ENCODE peak calls at places on chromosomes 12 and 14, in seven cellular contexts. H is lower leg skin, C is tibial nerve, T is suprapubic skin, V is GM12891, R is prostate gland, S is gastrocnemius medialis. L is an unnamed sample.

GRCh38 chr14:102125546-102125945 is 14.2 kb upstream of the WDR20 start:
- DNase-seq in H (no peak), T (no peak), R (no peak), C (no peak), V (no peak), S (no peak), L (no peak)

GRCh38 chr12:32302218-32302826 is 97.0 kb upstream of the FGD4 start:
- DNase-seq in C (no peak), T (no peak), R (no peak), H (no peak), S (no peak), V (peak), L (peak)

GRCh38 chr14:92539875-92540274 is 26.3 kb downstream of the RIN3 start:
- DNase-seq in V (no peak), H (no peak), C (no peak), S (no peak), T (no peak), R (no peak), L (no peak)

GRCh38 chr14:105482486-105483110 is 4.1 kb upstream of the CRIP1 start:
- DNase-seq in R (no peak), C (no peak), H (no peak), T (no peak), V (no peak), S (no peak), L (no peak)

GRCh38 chr12:67748761-67749075 is 100.2 kb downstream of the DYRK2 start:
- DNase-seq in H (no peak), R (no peak), C (no peak), S (no peak), V (no peak), T (no peak), L (no peak)

GRCh38 chr14:101834387-101835165 is 73.1 kb downstream of the PPP2R5C start:
- DNase-seq in C (no peak), R (no peak), S (no peak), T (no peak), H (no peak), V (no peak), L (no peak)

GRCh38 chr12:83477289-83477688 is 790.6 kb downstream of the TMTC2 start:
- DNase-seq in S (no peak), T (no peak), R (no peak), V (no peak), C (no peak), H (no peak), L (no peak)

GRCh38 chr12:124766745-124767074 is 97.0 kb downstream of the SCARB1 start:
- DNase-seq in S (no peak), T (no peak), C (no peak), R (no peak), H (no peak), V (no peak), L (no peak)

GRCh38 chr14:77882631-77883030 is 82.7 kb downstream of the ADCK1 start:
- DNase-seq in T (no peak), C (no peak), R (no peak), V (no peak), S (peak), H (peak), L (no peak)

GRCh38 chr12:128245890-128246289 is 21.1 kb upstream of the TMEM132C start:
- DNase-seq in T (no peak), V (no peak), S (no peak), C (no peak), R (no peak), H (no peak), L (no peak)

GRCh38 chr14:99968156-99968920 is 96.9 kb upstream of the EVL start:
- DNase-seq in R (no peak), T (no peak), C (no peak), V (no peak), S (no peak), H (no peak), L (no peak)

GRCh38 chr12:130752692-130753230 is 36.7 kb upstream of the RIMBP2 start:
- DNase-seq in H (no peak), T (no peak), C (no peak), V (no peak), S (no peak), R (no peak), L (no peak)

GRCh38 chr14:77258566-77258965 is 12.4 kb downstream of the NGB start:
- DNase-seq in R (no peak), T (no peak), H (no peak), S (no peak), V (no peak), C (no peak), L (no peak)

GRCh38 chr14:60722836-60723217 is 1.3 kb downstream of the SIX4 start:
- DNase-seq in C (no peak), S (peak), V (peak), R (peak), H (no peak), T (no peak), L (peak)

GRCh38 chr14:24259282-24260025 is 3.5 kb downstream of the TGM1 start:
- DNase-seq in H (no peak), V (no peak), C (no peak), R (peak), S (no peak), T (peak), L (no peak)

GRCh38 chr12:29241821-29242591 is 92.9 kb downstream of the FAR2 start:
- DNase-seq in V (no peak), T (no peak), H (peak), C (no peak), S (peak), R (peak), L (peak)

GRCh38 chr12:57750561-57751431 is 1.3 kb downstream of the CDK4 start:
- DNase-seq in R (no peak), T (no peak), H (no peak), C (no peak), S (no peak), V (no peak), L (no peak)

GRCh38 chr14:29548948-29549370 is 378.7 kb downstream of the PRKD1 start:
- DNase-seq in R (peak), C (no peak), V (peak), H (no peak), S (no peak), T (no peak), L (no peak)

GRCh38 chr12:26195250-26195640 is at the start of gene SSPN:
- DNase-seq in S (peak), R (peak), T (peak), C (peak), H (no peak), V (no peak), L (no peak)

GRCh38 chr12:51383281-51383905 is 7.8 kb downstream of the GALNT6 start:
- DNase-seq in H (no peak), T (no peak), S (no peak), V (no peak), R (no peak), C (no peak), L (no peak)

GRCh38 chr14:47674148-47674545 is 1.3 kb downstream of the MDGA2 start:
- DNase-seq in S (no peak), T (no peak), H (no peak), V (no peak), C (no peak), R (no peak), L (no peak)

GRCh38 chr14:72736791-72737559 is 156.9 kb downstream of the DPF3 start:
- DNase-seq in S (no peak), C (no peak), T (no peak), H (no peak), R (no peak), V (no peak), L (no peak)

GRCh38 chr12:60602601-60603000 is 1006.8 kb downstream of the SLC16A7 start:
- DNase-seq in R (no peak), H (no peak), T (no peak), C (no peak), V (no peak), S (no peak), L (no peak)

GRCh38 chr14:69535230-69535848 is 39.3 kb downstream of the CCDC177 start:
- DNase-seq in T (no peak), R (peak), H (no peak), S (no peak), C (no peak), V (no peak), L (no peak)

GRCh38 chr12:127172857-127173256 is 1094.1 kb upstream of the TMEM132C start:
- DNase-seq in C (no peak), H (no peak), V (no peak), R (no peak), T (no peak), S (no peak), L (no peak)

GRCh38 chr12:123971770-123972447 is 722 bp downstream of the CCDC92 start:
- DNase-seq in H (peak), S (peak), C (no peak), T (peak), R (peak), V (no peak), L (no peak)

GRCh38 chr12:18120899-18121298 is 30.9 kb upstream of the RERGL start:
- DNase-seq in T (no peak), S (no peak), C (no peak), H (no peak), V (no peak), R (no peak), L (no peak)

GRCh38 chr12:22409071-22409951 is 74.8 kb upstream of the ST8SIA1 start:
- DNase-seq in S (no peak), T (no peak), C (no peak), H (no peak), R (no peak), V (no peak), L (no peak)

GRCh38 chr12:132151766-132152410 is 7.6 kb downstream of the NOC4L start:
- DNase-seq in S (no peak), C (no peak), T (peak), R (no peak), H (no peak), V (no peak), L (peak)

GRCh38 chr12:88549929-88550328 is 30.3 kb downstream of the KITLG start:
- DNase-seq in C (no peak), V (no peak), S (no peak), R (no peak), H (no peak), T (no peak), L (no peak)

GRCh38 chr14:102230481-102231210 is 74.3 kb downstream of the MOK start:
- DNase-seq in S (no peak), T (no peak), H (no peak), V (no peak), C (no peak), R (no peak), L (no peak)

GRCh38 chr14:95039259-95039992 is 117.9 kb downstream of the DICER1 start:
- DNase-seq in H (no peak), C (no peak), R (no peak), V (no peak), T (no peak), S (no peak), L (no peak)

GRCh38 chr12:76586764-76587395 is 27.3 kb upstream of the OSBPL8 start:
- DNase-seq in S (peak), R (peak), T (no peak), V (no peak), H (peak), C (no peak), L (no peak)

GRCh38 chr12:122528582-122528981 is 1.5 kb downstream of the KNTC1 start:
- DNase-seq in H (no peak), T (no peak), C (no peak), V (no peak), S (no peak), R (no peak), L (no peak)

GRCh38 chr12:122527478-122527944 is 462 bp downstream of the KNTC1 start:
- DNase-seq in T (no peak), V (no peak), C (no peak), H (no peak), R (no peak), S (no peak), L (no peak)

GRCh38 chr12:122523846-122524718 is 2.7 kb downstream of the RSRC2 start:
- DNase-seq in H (no peak), T (no peak), R (no peak), C (no peak), V (no peak), S (no peak), L (no peak)

GRCh38 chr12:122528992-122529391 is 1.9 kb downstream of the KNTC1 start:
- DNase-seq in V (no peak), T (no peak), H (no peak), C (no peak), R (no peak), S (no peak), L (no peak)

GRCh38 chr12:122526683-122527477 is at the start of the genes KNTC1 and RSRC2:
- DNase-seq in S (peak), T (peak), V (peak), H (peak), R (peak), C (peak), L (peak)
- TF ChIP-seq POLR2A in S (peak), T (peak), V (peak), H (no peak), R (peak), C (peak), L (peak)

DNA sequence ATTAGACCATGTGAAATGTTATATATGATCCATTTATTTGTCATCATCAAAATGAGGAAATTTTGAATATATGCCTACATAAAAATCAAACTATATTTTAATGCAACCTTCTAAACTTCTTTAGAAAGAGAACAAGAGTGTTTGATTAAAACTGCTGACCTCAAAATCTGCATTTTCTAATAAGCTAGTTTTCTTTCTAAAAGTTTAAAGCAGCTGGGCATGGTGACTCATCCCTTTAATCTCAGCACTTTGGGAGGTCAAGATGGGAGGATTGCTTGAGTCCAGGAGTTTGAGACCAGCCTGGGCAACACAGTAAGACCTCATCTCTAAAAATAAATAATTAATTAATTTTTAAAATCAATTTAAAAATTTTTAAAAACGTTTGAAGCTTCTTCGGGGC is 36.2 kb downstream of the GNPTAB start:
- DNase-seq in T (no peak), S (no peak), H (no peak), V (no peak), R (no peak), C (no peak), L (no peak)
- TF ChIP-seq POLR2A in T (no peak), S (no peak), H (no peak), V (no peak), R (no peak), C (no peak), L (no peak)

GRCh38 chr14:62181591-62181990 is 419.4 kb downstream of the SNAPC1 start:
- DNase-seq in C (no peak), T (no peak), R (no peak), H (no peak), V (no peak), S (no peak), L (no peak)

GRCh38 chr14:62185078-62185477 is 422.9 kb downstream of the SNAPC1 start:
- DNase-seq in V (no peak), S (no peak), R (no peak), H (no peak), T (no peak), C (no peak), L (no peak)

GRCh38 chr14:62179367-62180018 is 417.3 kb downstream of the SNAPC1 start:
- DNase-seq in H (peak), S (peak), T (no peak), C (no peak), V (no peak), R (peak), L (no peak)
- TF ChIP-seq POLR2A in H (no peak), S (no peak), T (no peak), C (no peak), V (no peak), R (no peak), L (no peak)

DNA sequence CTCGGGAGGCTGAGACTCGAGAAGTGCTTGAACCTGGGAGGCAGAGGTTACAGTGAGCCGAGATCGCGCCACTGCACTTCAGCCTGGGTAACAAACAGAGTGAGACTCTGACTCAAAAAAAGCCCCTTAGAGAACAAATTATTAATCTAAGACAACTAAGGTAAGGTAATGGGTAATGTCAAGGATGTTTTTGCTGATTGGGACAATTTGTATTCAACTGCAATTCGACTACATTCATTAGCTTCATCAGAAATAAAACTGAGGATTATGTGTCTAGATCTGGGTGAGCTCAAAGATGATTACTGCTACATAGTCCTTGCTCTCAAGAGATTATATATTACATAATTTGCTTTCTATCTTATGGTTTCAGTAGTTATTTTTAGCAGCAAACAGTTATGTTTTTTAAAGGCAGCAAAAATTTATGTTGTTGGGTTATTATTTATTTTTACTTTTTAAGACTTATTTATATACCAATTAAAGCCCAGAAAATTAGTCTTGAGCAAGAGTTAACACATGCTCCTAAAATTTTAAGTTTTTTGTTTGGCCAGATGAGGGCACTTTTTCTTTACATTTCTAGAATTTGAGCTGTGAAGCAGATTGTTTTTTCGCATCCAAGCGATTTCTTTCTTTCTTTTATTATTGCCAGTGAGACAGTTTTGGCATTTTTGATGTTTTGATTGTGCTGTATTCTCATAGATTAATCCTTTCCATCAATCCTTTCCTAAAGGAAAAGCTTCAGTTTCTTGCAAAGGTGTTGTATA is 52.3 kb downstream of the PLEKHA5 start:
- DNase-seq in R (no peak), T (no peak), S (no peak), C (no peak), H (no peak), V (no peak), L (no peak)
- TF ChIP-seq POLR2A in R (no peak), T (no peak), S (no peak), C (no peak), H (no peak), V (no peak), L (no peak)

GRCh38 chr12:107320031-107320928 is 226.9 kb upstream of the CRY1 start:
- DNase-seq in S (no peak), H (peak), C (no peak), V (peak), T (no peak), R (peak), L (no peak)

GRCh38 chr12:107320929-107321618 is 227.7 kb upstream of the CRY1 start:
- DNase-seq in V (no peak), C (no peak), S (no peak), R (peak), T (no peak), H (peak), L (no peak)

GRCh38 chr12:107319536-107320030 is 226.2 kb upstream of the CRY1 start:
- DNase-seq in H (no peak), T (no peak), V (peak), C (no peak), R (peak), S (no peak), L (no peak)

GRCh38 chr12:107325075-107325474 is 231.7 kb upstream of the CRY1 start:
- DNase-seq in V (no peak), C (no peak), S (no peak), T (no peak), H (no peak), R (no peak), L (no peak)

GRCh38 chr12:107322063-107322462 is 228.7 kb upstream of the CRY1 start:
- DNase-seq in V (no peak), C (no peak), S (no peak), R (no peak), H (no peak), T (no peak), L (no peak)
- TF ChIP-seq POLR2A in V (no peak), C (no peak), S (no peak), R (no peak), H (no peak), T (no peak), L (no peak)

GRCh38 chr14:49977126-49977841 is 84.4 kb downstream of the ARF6 start:
- DNase-seq in V (peak), R (no peak), C (no peak), H (no peak), T (no peak), S (no peak), L (no peak)
- TF ChIP-seq POLR2A in V (peak), R (no peak), C (no peak), H (no peak), T (no peak), S (no peak), L (peak)

DNA sequence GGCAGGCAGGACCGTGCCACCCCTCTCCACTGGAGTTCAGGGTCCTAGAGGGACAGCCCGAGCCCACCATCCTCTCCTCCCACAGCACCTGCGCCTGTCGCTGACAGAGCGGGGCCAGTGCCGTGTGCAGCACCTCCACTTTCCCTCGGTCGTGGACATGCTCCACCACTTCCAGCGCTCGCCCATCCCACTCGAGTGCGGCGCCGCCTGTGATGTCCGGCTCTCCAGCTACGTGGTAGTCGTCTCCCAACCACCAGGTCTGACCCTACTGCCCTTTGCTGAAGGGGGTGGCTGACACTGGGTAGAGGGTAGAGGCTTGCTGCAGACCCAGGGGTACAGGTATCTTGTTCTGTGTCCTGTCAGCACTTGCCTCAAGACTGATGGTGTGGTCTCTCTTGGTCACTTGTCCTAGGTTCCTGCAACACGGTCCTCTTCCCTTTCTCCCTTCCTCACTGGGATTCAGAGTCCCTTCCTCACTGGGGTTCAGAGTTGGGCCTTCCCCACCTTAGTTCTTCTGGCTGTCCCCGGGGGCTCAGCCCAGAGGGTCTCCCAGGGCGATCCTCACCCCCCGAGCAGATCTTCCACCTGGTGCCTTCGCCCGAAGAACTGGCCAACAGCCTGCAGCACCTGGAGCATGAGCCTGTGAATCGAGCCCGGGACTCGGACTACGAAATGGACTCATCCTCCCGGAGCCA is 42.0 kb downstream of the SH2B3 start:
- DNase-seq in C (no peak), V (no peak), T (no peak), S (peak), H (peak), R (no peak), L (no peak)
- TF ChIP-seq POLR2A in C (no peak), V (no peak), T (no peak), S (no peak), H (no peak), R (no peak), L (no peak)

L was measured in GM12892.